ENCODE peak calls at places on chromosomes 12 and 14, in four cellular contexts. U is BJ, M is GM12865, K is AG10803. V is an unnamed sample.

GRCh38 chr14:102907303-102907844 is 15.1 kb upstream of the AMN start:
- DNase-seq in U (no peak), K (no peak), M (no peak), V (no peak)

GRCh38 chr14:101248840-101249675 is 312.2 kb upstream of the DIO3 start:
- DNase-seq in U (no peak), K (no peak), M (no peak), V (no peak)

GRCh38 chr14:88503754-88504406 is 50.9 kb downstream of the PTPN21 start:
- DNase-seq in M (no peak), U (no peak), K (no peak), V (no peak)

GRCh38 chr12:96434107-96434506 is 33.9 kb upstream of the CDK17 start:
- DNase-seq in U (peak; percentile 76), M (peak; percentile 82), K (peak; percentile 93), V (peak; percentile 92)

GRCh38 chr12:98485792-98486347 is 29.5 kb upstream of the TMPO start:
- DNase-seq in K (no peak), M (no peak), U (no peak), V (no peak)

GRCh38 chr14:99199854-99200653 is 71.9 kb downstream of the BCL11B start:
- DNase-seq in K (peak; percentile 20), M (no peak), U (no peak), V (no peak)

GRCh38 chr12:83793616-83794015 is 1106.9 kb downstream of the TMTC2 start:
- DNase-seq in U (no peak), M (no peak), K (peak; percentile 39), V (no peak)

GRCh38 chr12:119176267-119177055 is 2.3 kb upstream of the HSPB8 start:
- DNase-seq in U (peak; percentile 61), M (no peak), K (peak; percentile 86), V (peak; percentile 3)

GRCh38 chr12:75917083-75917482 is 114.5 kb downstream of the PHLDA1 start:
- DNase-seq in M (peak; percentile 2), U (no peak), K (no peak), V (no peak)

GRCh38 chr12:51635371-51635770 is 44.3 kb downstream of the SCN8A start:
- DNase-seq in M (no peak), U (no peak), K (peak; percentile 28), V (no peak)

GRCh38 chr14:73240816-73241480 is 3.6 kb downstream of the PAPLN start:
- DNase-seq in U (no peak), K (no peak), M (peak; percentile 24), V (no peak)

GRCh38 chr14:31977001-31977556 is 100.0 kb upstream of the ARHGAP5 start:
- DNase-seq in U (no peak), M (no peak), K (no peak), V (no peak)

DNA sequence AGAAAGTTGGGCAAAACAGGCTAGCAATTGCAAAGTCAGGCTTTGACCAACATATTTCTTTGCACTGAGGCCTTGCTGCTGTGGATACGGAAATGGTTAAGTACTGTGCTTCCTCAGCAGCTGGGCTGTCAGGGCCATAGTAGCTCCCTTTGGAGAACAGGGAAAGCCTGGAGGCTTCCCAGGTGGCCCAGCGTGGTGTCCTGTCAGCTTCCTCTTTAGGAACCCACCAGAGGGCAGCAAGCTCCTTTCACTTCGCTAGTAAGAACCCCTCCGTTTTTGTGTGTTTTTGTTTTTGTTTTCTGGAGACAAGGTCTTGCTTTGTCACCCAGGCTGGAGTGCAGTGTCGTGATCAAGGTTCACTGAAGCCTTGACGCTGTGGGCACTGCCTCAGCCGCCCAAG is 1.7 kb upstream of the CFAP251 start:
- DNase-seq in U (no peak), K (peak; percentile 48), M (peak; percentile 27), V (peak; percentile 12)
- TF ChIP-seq CTCF in U (peak; percentile 38), K (peak; percentile 45), M (peak; percentile 20), V (no peak)

DNA sequence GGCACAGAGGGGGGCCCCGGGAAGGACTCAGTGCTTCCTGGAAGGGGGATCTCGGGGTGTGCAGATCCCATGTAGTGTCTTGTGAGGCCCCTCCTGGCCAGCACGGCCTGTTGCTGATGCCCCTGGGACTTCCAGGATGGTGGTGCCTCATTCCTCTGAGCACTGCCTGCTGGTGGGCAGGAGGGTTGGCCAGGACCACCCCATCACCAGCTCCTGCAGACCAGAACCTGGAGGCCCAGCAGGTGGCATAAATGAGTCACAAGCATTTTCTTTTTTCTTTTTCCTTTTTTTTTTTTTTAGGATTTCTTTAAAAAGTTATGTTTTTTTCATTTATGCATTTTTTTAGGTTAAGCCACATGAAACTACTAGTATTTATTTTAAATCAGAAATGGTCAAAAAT is 8.0 kb downstream of the MMP17 start:
- DNase-seq in M (no peak), K (no peak), U (no peak), V (no peak)
- TF ChIP-seq CTCF in M (peak; percentile 28), K (peak; percentile 50), U (peak; percentile 46), V (peak; percentile 29)

DNA sequence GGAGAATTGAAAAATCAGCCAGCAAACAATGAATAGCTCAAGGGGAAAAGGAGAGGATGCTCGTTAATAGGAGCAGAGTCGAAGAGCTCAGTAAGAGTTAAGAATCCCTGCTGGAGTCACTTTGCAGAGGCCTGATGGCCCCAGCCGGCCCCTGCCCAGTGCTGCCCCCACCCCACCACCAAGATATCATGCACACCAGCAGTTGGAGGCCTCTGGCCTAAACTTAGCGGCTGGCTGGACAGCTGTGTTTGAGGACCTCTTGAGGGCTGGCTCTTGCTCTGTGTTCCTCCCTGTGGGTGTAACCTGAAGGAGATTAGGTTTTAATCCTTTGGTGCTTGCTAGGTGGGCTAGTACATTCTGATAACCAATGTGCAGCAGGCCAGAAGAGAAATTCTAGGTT is 142.0 kb downstream of the PLXNC1 start:
- DNase-seq in U (no peak), K (no peak), M (no peak), V (no peak)
- TF ChIP-seq CTCF in U (no peak), K (no peak), M (no peak), V (no peak)

GRCh38 chr12:42588981-42589464 is 523 bp downstream of the PRICKLE1 start:
- DNase-seq in U (no peak), M (no peak), K (no peak), V (peak; percentile 11)
- TF ChIP-seq CTCF in U (peak; percentile 72), M (peak; percentile 30), K (peak; percentile 40), V (no peak)

GRCh38 chr12:103973909-103974308 is 8.2 kb downstream of the TDG start:
- DNase-seq in M (no peak), K (no peak), U (no peak), V (no peak)
- TF ChIP-seq CTCF in M (no peak), K (no peak), U (no peak), V (no peak)

V was measured in activated CD8-positive, alpha-beta T cell treated with anti-CD3 and anti-CD28 coated beads for 36 hours.